ENCODE peak calls at places on chromosome 9, in seven cellular contexts. M is caudate nucleus; C is Daoy; R is stimulated activated naive CD8-positive, alpha-beta T cell treated with anti-CD3 and anti-CD28 coated beads, Interleukin-15, amount 100 ng/mL, for 72 hours; K is activated gamma-delta T cell treated with Interleukin-2 at 50 U/mL for 16 hours; T is tibial artery; N is H7. J is an unnamed sample.

GRCh38 chr9:133087429-133088145 is 25.8 kb downstream of the CEL start:
- DNase-seq in M (no peak), C (no peak), R (no peak), K (no peak), T (no peak), N (peak), J (no peak)

GRCh38 chr9:112863214-112863613 is 27.5 kb downstream of the SLC46A2 start:
- DNase-seq in M (no peak), C (no peak), R (no peak), K (no peak), T (peak), N (no peak), J (no peak)

GRCh38 chr9:128568470-128569083 is 16.2 kb downstream of the SPTAN1 start:
- DNase-seq in M (no peak), C (no peak), R (no peak), K (no peak), T (no peak), N (no peak), J (no peak)

GRCh38 chr9:97889941-97890557 is 32.3 kb downstream of the TRMO start:
- DNase-seq in M (no peak), C (peak), R (peak), K (peak), T (no peak), N (peak), J (no peak)

GRCh38 chr9:135890190-135890861 is 17.0 kb downstream of the CAMSAP1 start:
- DNase-seq in M (no peak), C (no peak), R (no peak), K (no peak), T (no peak), N (no peak), J (no peak)

GRCh38 chr9:41229408-41230401 is 40.6 kb upstream of the ZNG1F start:
- DNase-seq in M (no peak), C (peak), R (no peak), K (peak), T (no peak), N (peak), J (peak)

GRCh38 chr9:97943308-97943855 is 5.4 kb upstream of the HEMGN start:
- DNase-seq in M (no peak), C (no peak), R (no peak), K (no peak), T (no peak), N (no peak), J (no peak)

GRCh38 chr9:86315088-86315487 is 32.8 kb upstream of the ISCA1 start:
- DNase-seq in M (no peak), C (no peak), R (no peak), K (no peak), T (no peak), N (no peak), J (no peak)

GRCh38 chr9:126676685-126677143 is 63.0 kb downstream of the LMX1B start:
- DNase-seq in M (no peak), C (peak), R (no peak), K (no peak), T (no peak), N (peak), J (no peak)

GRCh38 chr9:109014267-109015025 is 1.1 kb upstream of the CTNNAL1 start:
- DNase-seq in M (no peak), C (peak), R (no peak), K (no peak), T (peak), N (peak), J (peak)

GRCh38 chr9:111483419-111483861 is 743 bp downstream of the ECPAS start:
- DNase-seq in M (no peak), C (peak), R (no peak), K (peak), T (no peak), N (peak), J (peak)

GRCh38 chr9:89473762-89474469 is 24.0 kb downstream of the SEMA4D start:
- DNase-seq in M (no peak), C (peak), R (no peak), K (no peak), T (no peak), N (no peak), J (peak)

GRCh38 chr9:125388978-125389377 is 127.4 kb downstream of the GAPVD1 start:
- DNase-seq in M (no peak), C (no peak), R (no peak), K (no peak), T (no peak), N (no peak), J (no peak)

GRCh38 chr9:107486674-107487520 is 2.7 kb downstream of the KLF4 start:
- DNase-seq in M (no peak), C (no peak), R (no peak), K (no peak), T (no peak), N (no peak), J (no peak)

GRCh38 chr9:133951265-133951664 is 40.9 kb downstream of the VAV2 start:
- DNase-seq in M (no peak), C (no peak), R (no peak), K (no peak), T (no peak), N (no peak), J (no peak)

GRCh38 chr9:20144255-20144654 is 355.4 kb upstream of the SLC24A2 start:
- DNase-seq in M (no peak), C (peak), R (no peak), K (no peak), T (no peak), N (no peak), J (no peak)

GRCh38 chr9:83935276-83935890 is 14.2 kb upstream of the KIF27 start:
- DNase-seq in M (no peak), C (peak), R (no peak), K (no peak), T (no peak), N (no peak), J (peak)

GRCh38 chr9:136494531-136495215 is 11.8 kb upstream of the SEC16A start:
- DNase-seq in M (no peak), C (no peak), R (no peak), K (no peak), T (no peak), N (no peak), J (no peak)

GRCh38 chr9:69028754-69029153 is 6.8 kb upstream of the FXN start:
- DNase-seq in M (no peak), C (no peak), R (peak), K (peak), T (no peak), N (no peak), J (no peak)

GRCh38 chr9:101375546-101375945 is 9.3 kb downstream of the BAAT start:
- DNase-seq in M (no peak), C (peak), R (no peak), K (no peak), T (no peak), N (no peak), J (no peak)

GRCh38 chr9:19184144-19184917 is 46.2 kb upstream of the DENND4C start:
- DNase-seq in M (no peak), C (peak), R (peak), K (peak), T (peak), N (peak), J (peak)

GRCh38 chr9:110952018-110952864 is 86.0 kb downstream of the LPAR1 start:
- DNase-seq in M (no peak), C (no peak), R (no peak), K (no peak), T (no peak), N (no peak), J (no peak)

GRCh38 chr9:104232781-104233341 is 138.8 kb downstream of the SMC2 start:
- DNase-seq in M (no peak), C (peak), R (no peak), K (no peak), T (no peak), N (no peak), J (no peak)

GRCh38 chr9:104864675-104865104 is 63.3 kb downstream of the ABCA1 start:
- DNase-seq in M (no peak), C (peak), R (no peak), K (no peak), T (no peak), N (no peak), J (peak)

GRCh38 chr9:35051069-35051967 is 21.1 kb downstream of the VCP start:
- DNase-seq in M (no peak), C (peak), R (peak), K (peak), T (no peak), N (peak), J (peak)

GRCh38 chr9:27537027-27537435 is 7.4 kb upstream of the MOB3B start:
- DNase-seq in M (no peak), C (no peak), R (no peak), K (no peak), T (no peak), N (no peak), J (no peak)